ENCODE peak calls at places on chromosomes 4 and X, in seven cellular contexts. V is neural progenitor cell; T is sigmoid colon; I is CD8-positive, alpha-beta T cell; F is A549; S is transverse colon; R is endodermal cell. G is an unnamed sample.

GRCh38 chr4:170008376-170008775 is 17.8 kb downstream of the MFAP3L start:
- DNase-seq in V (no peak), F (peak), I (no peak), R (no peak), S (no peak), T (no peak), G (no peak)

GRCh38 chr4:157170321-157170720 is 50.2 kb upstream of the GRIA2 start:
- DNase-seq in R (no peak), S (no peak), V (no peak), T (no peak), I (no peak), F (no peak), G (no peak)

GRCh38 chrX:3345281-3346081 is 971 bp downstream of the MXRA5 start:
- DNase-seq in T (peak), V (peak), S (no peak), F (no peak), I (no peak), R (peak), G (peak)

GRCh38 chr4:101019941-101020401 is 327.4 kb downstream of the PPP3CA start:
- DNase-seq in I (no peak), V (no peak), T (no peak), S (no peak), R (peak), F (peak), G (no peak)

GRCh38 chr4:153207561-153207960 is 3.3 kb downstream of the TRIM2 start:
- DNase-seq in F (peak), I (no peak), V (peak), S (peak), T (no peak), R (peak), G (no peak)

GRCh38 chr4:115674485-115674884 is 561.1 kb upstream of the NDST4 start:
- DNase-seq in R (no peak), T (no peak), I (no peak), V (no peak), F (no peak), S (no peak), G (no peak)

GRCh38 chr4:28360681-28361080 is 1500.0 kb downstream of the STIM2 start:
- DNase-seq in V (no peak), T (no peak), F (no peak), S (no peak), I (no peak), R (no peak), G (no peak)

GRCh38 chr4:57157611-57158137 is 47.5 kb upstream of the IGFBP7 start:
- DNase-seq in T (no peak), V (no peak), R (no peak), F (no peak), I (no peak), S (no peak), G (no peak)

GRCh38 chr4:78168029-78168428 is 110.9 kb downstream of the FRAS1 start:
- DNase-seq in V (peak), I (no peak), S (no peak), T (no peak), F (no peak), R (no peak), G (no peak)

GRCh38 chr4:25377572-25377882 is 464 bp downstream of the ANAPC4 start:
- DNase-seq in I (no peak), F (no peak), R (no peak), V (no peak), S (no peak), T (no peak), G (no peak)

DNA sequence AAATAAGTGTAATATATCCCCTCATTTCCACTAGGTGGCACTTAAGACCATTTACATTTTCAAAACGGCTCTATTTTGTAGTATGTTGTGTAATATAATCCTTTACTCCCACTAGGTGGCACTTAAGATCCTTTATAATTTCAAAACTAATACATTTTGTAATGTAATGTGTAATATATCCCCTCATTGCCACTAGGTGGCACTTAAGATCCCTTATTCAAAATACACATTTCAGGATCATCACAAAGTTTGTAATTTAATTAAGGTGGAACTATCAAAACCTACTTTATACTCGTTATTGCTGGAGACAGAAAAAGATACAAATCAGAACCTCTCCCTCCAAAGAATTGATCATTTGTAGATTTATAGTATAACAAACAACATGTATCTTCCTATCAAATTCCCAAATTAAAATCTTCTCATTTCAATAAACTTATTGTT is 132.5 kb downstream of the ARHGAP6 start:
- DNase-seq in I (no peak), R (no peak), S (no peak), V (peak), F (peak), T (no peak), G (no peak)
- H3K4me3 ChIP-seq in I (no peak), R (no peak), S (no peak), V (no peak), F (no peak), T (no peak), G (no peak)

GRCh38 chr4:122827258-122827887 is 742 bp downstream of the FGF2 start:
- DNase-seq in V (peak), F (no peak), S (peak), R (peak), I (no peak), T (peak), G (peak)
- H3K27ac ChIP-seq in V (peak), F (peak), S (peak), R (peak), I (no peak), T (peak), G (peak)

GRCh38 chr4:70452946-70453345 is 19.1 kb upstream of the MUC7 start:
- DNase-seq in S (no peak), T (no peak), V (no peak), F (no peak), R (no peak), I (no peak), G (no peak)
- H3K4me3 ChIP-seq in S (no peak), T (no peak), V (no peak), F (no peak), R (no peak), I (no peak), G (no peak)

GRCh38 chr4:3016839-3017410 is 53.6 kb downstream of the GRK4 start:
- DNase-seq in F (no peak), V (no peak), T (no peak), R (no peak), S (no peak), I (no peak), G (no peak)
- H3K27ac ChIP-seq in F (no peak), V (no peak), T (no peak), R (no peak), S (no peak), I (no peak), G (no peak)

DNA sequence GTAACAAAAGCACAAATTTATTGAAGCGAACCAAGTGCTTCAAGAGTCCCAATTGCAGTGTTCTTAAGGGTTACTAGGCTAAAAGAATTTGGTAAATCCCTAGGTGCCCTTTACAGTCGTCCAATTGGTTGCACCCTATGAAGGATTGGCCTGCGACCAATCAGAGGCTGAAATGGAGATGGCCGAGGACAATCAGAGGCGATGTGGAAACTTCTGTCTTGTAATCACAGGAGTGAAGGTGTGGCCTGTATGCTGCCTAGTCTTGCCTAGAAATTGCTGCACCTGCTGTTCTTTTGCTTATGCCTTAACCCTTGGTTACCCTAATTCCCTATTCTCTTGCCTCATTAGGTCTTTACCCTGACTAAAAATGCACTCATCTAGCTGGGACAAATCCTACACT is 1.1 kb upstream of the DCK start:
- DNase-seq in S (peak), F (peak), T (no peak), V (peak), R (peak), I (no peak), G (no peak)
- H3K4me3 ChIP-seq in S (peak), F (peak), T (peak), V (peak), R (peak), I (no peak), G (peak)

GRCh38 chrX:132216806-132217202 is 2.4 kb downstream of the RAP2C start:
- DNase-seq in R (no peak), V (peak), I (no peak), S (no peak), T (no peak), F (peak), G (no peak)

GRCh38 chrX:132216283-132216682 is 3.0 kb downstream of the RAP2C start:
- DNase-seq in R (no peak), T (no peak), I (no peak), F (no peak), S (no peak), V (no peak), G (no peak)

GRCh38 chrX:132218100-132218807 is 993 bp downstream of the RAP2C start:
- DNase-seq in V (peak), F (peak), R (peak), I (peak), T (peak), S (peak), G (peak)

GRCh38 chrX:132219343-132219768 is at the start of gene RAP2C:
- DNase-seq in I (peak), R (peak), F (peak), T (peak), S (peak), V (peak), G (peak)

DNA sequence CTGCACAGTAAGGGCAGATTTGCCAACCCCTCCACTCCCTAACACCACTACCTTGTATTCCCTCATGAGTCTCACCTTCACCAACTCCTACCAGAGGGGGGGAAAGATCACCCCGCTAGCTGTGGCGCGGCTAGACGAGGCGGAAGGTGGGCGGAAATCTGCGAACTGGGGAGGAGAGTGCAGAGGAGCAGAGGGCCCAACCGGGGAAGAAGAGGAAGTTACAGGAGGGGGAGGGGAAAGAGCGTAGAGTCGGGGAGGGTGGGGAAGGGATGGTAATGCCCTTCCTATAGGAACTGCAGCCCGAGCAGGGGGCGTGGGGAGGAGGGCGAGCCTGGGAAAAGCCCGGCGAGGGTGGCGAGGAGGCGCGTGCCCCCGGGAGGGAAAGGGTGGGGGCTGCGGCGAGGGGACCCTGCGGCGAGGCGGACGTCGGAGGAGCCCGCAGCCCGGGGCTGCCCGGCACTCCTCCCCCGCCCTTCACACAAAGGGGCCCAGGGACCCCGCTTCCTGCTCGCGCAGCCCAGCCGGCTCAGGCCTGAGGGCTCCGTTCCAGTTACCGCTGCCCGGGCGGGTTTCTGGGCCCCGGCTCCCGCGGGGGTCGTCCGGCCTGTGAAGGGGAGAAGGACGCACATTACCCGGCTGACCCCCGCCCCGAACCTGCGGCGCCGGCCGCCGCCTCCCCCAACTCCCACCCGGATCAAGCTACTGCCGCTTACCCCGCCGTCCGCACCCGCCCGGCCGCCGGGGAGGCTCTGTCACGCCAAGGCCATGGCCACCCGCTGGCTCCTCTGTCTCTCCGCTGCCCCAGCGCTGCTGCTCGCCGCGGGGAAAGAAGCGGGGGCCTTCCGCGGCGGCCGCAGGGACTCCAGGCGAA is 1.8 kb downstream of the RAP2C start:
- DNase-seq in F (peak), R (peak), V (peak), S (peak), T (peak), I (peak), G (peak)
- H3K27ac ChIP-seq in F (peak), R (peak), V (peak), S (peak), T (peak), I (peak), G (peak)

GRCh38 chr4:8414377-8414776 is 26.1 kb downstream of the ACOX3 start:
- DNase-seq in S (no peak), I (no peak), F (no peak), V (no peak), R (no peak), T (no peak), G (no peak)
- H3K4me3 ChIP-seq in S (no peak), I (no peak), F (no peak), V (no peak), R (no peak), T (no peak), G (no peak)